ENCODE peak calls at places on chromosome 1, in four cellular contexts. One of them, this sample, is unnamed.

GRCh38 chr1:174712541-174712940 is 264.8 kb downstream of the GPR52 start:
- DNase-seq in body of pancreas: no peak
- DNase-seq in HFF-Myc: no peak
- DNase-seq in K562: no peak
- DNase-seq in this sample: no peak

GRCh38 chr1:43935711-43936427 is 2.3 kb downstream of the ARTN start:
- DNase-seq in HFF-Myc: no peak
- DNase-seq in K562: no peak
- DNase-seq in body of pancreas: peak; percentile 72
- DNase-seq in this sample: peak; percentile 20

GRCh38 chr1:234604726-234605492 is 5.1 kb downstream of the IRF2BP2 start:
- DNase-seq in HFF-Myc: no peak
- DNase-seq in K562: peak; percentile 46
- DNase-seq in body of pancreas: no peak
- DNase-seq in this sample: no peak

GRCh38 chr1:57404914-57405313 is 18.9 kb downstream of the DAB1 start:
- DNase-seq in K562: no peak
- DNase-seq in HFF-Myc: no peak
- DNase-seq in body of pancreas: no peak
- DNase-seq in this sample: no peak

GRCh38 chr1:4087530-4088420 is 187.7 kb upstream of the C1orf174 start:
- DNase-seq in K562: no peak
- DNase-seq in body of pancreas: no peak
- DNase-seq in HFF-Myc: no peak
- DNase-seq in this sample: no peak

GRCh38 chr1:215608646-215609045 is 41.5 kb downstream of the KCTD3 start:
- DNase-seq in body of pancreas: no peak
- DNase-seq in K562: no peak
- DNase-seq in HFF-Myc: no peak
- DNase-seq in this sample: no peak

GRCh38 chr1:156126043-156126700 is 11.7 kb downstream of the LMNA start:
- DNase-seq in body of pancreas: peak; percentile 74
- DNase-seq in HFF-Myc: peak; percentile 93
- DNase-seq in K562: peak; percentile 57
- DNase-seq in this sample: peak; percentile 79

GRCh38 chr1:77139389-77139788 is 79.8 kb downstream of the PIGK start:
- DNase-seq in body of pancreas: no peak
- DNase-seq in K562: no peak
- DNase-seq in HFF-Myc: no peak
- DNase-seq in this sample: no peak

GRCh38 chr1:3530931-3531818 is 76.7 kb downstream of the ARHGEF16 start:
- DNase-seq in body of pancreas: peak; percentile 83
- DNase-seq in K562: peak; percentile 100
- DNase-seq in HFF-Myc: peak; percentile 24
- DNase-seq in this sample: no peak

GRCh38 chr1:34088001-34088400 is 77.0 kb downstream of the CSMD2 start:
- DNase-seq in body of pancreas: no peak
- DNase-seq in HFF-Myc: no peak
- DNase-seq in K562: no peak
- DNase-seq in this sample: no peak

GRCh38 chr1:220410681-220411080 is 117.3 kb upstream of the MARK1 start:
- DNase-seq in HFF-Myc: peak; percentile 69
- DNase-seq in body of pancreas: no peak
- DNase-seq in K562: no peak
- DNase-seq in this sample: no peak

GRCh38 chr1:47660622-47661021 is 222.8 kb downstream of the FOXD2 start:
- DNase-seq in body of pancreas: no peak
- DNase-seq in K562: no peak
- DNase-seq in HFF-Myc: no peak
- DNase-seq in this sample: no peak

GRCh38 chr1:219990782-219991510 is 55.4 kb downstream of the EPRS1 start:
- DNase-seq in K562: no peak
- DNase-seq in HFF-Myc: peak; percentile 6
- DNase-seq in body of pancreas: no peak
- DNase-seq in this sample: no peak

GRCh38 chr1:9529190-9529589 is 10.1 kb upstream of the SLC25A33 start:
- DNase-seq in K562: no peak
- DNase-seq in HFF-Myc: no peak
- DNase-seq in body of pancreas: no peak
- DNase-seq in this sample: no peak

GRCh38 chr1:169526998-169527397 is 41.3 kb upstream of the SLC19A2 start:
- DNase-seq in HFF-Myc: no peak
- DNase-seq in body of pancreas: no peak
- DNase-seq in K562: no peak
- DNase-seq in this sample: no peak

GRCh38 chr1:169528214-169529067 is 42.7 kb upstream of the SLC19A2 start:
- DNase-seq in HFF-Myc: no peak
- DNase-seq in K562: no peak
- DNase-seq in body of pancreas: no peak
- DNase-seq in this sample: peak; percentile 6

GRCh38 chr1:169527461-169528213 is 41.9 kb upstream of the SLC19A2 start:
- DNase-seq in body of pancreas: no peak
- DNase-seq in K562: no peak
- DNase-seq in HFF-Myc: no peak
- DNase-seq in this sample: no peak

GRCh38 chr1:169526120-169526832 is 40.5 kb upstream of the SLC19A2 start:
- DNase-seq in HFF-Myc: no peak
- DNase-seq in K562: no peak
- DNase-seq in body of pancreas: no peak
- DNase-seq in this sample: no peak

DNA sequence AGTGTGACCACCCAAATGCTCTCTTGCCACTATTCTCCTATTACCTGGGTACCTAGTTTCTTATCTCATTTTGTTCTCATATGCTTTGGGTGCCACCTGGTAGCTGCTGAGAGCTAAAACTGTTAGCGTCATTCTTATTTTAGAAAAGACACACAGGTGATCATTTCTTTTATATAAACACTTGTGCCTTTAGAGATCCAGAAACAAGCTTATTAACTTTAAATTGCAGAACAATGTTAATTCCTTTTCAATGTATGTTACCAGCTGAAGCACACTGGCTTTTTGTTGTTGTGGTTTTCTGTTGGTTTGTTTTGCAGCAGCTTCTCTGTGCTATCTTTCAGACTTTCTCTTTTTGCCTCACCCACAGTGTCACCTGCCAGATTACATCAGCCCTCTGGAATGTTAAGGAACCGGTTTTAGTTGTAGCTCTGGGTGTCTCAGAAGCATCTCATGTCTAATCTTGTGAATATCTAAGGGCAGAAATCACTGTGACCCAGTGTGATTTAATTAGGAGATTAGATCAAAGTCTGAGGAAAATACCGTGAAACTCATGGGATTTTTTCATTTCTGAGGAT is 43.4 kb upstream of the SLC19A2 start:
- DNase-seq in HFF-Myc: no peak
- DNase-seq in K562: no peak
- DNase-seq in body of pancreas: peak; percentile 71
- DNase-seq in this sample: no peak
- H3K4me3 ChIP-seq in HFF-Myc: no peak overlapping the region
- H3K4me3 ChIP-seq in K562: no peak overlapping the region
- H3K4me3 ChIP-seq in body of pancreas: no peak overlapping the region
- H3K4me3 ChIP-seq in this sample: no peak overlapping the region

GRCh38 chr1:167456500-167456899 is 61.8 kb downstream of the CD247 start:
- DNase-seq in K562: no peak
- DNase-seq in body of pancreas: no peak
- DNase-seq in HFF-Myc: no peak
- DNase-seq in this sample: no peak
- H3K4me3 ChIP-seq in K562: no peak overlapping the region
- H3K4me3 ChIP-seq in body of pancreas: no peak overlapping the region
- H3K4me3 ChIP-seq in HFF-Myc: no peak overlapping the region
- H3K4me3 ChIP-seq in this sample: no peak overlapping the region

GRCh38 chr1:92759361-92759760 is 25.5 kb downstream of the EVI5 start:
- DNase-seq in body of pancreas: no peak
- DNase-seq in K562: no peak
- DNase-seq in HFF-Myc: no peak
- DNase-seq in this sample: no peak
- H3K4me3 ChIP-seq in body of pancreas: no peak overlapping the region
- H3K4me3 ChIP-seq in K562: no peak overlapping the region
- H3K4me3 ChIP-seq in HFF-Myc: no peak overlapping the region
- H3K4me3 ChIP-seq in this sample: no peak overlapping the region

DNA sequence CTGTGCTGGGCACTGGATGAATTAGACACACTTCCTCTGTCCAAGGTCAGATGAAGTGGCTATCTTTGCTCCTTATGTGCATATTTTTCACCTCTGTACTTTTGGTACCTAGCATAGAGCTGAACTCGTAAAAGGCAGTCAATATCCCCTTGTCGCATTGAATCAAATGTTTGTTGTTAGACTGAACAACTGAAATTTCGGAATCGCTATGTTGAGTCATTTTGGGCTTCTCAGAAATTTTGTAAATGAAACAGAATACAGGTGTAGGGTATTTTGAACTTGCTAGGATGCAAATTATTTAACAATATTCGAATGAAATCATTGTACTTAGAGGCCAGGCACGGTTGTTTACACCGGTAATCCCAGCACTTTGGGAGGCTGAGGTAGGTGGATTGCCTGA is 48.0 kb downstream of the PDE4B start:
- DNase-seq in body of pancreas: no peak
- DNase-seq in HFF-Myc: no peak
- DNase-seq in K562: no peak
- DNase-seq in this sample: no peak
- H3K4me3 ChIP-seq in body of pancreas: no peak overlapping the region
- H3K4me3 ChIP-seq in HFF-Myc: no peak overlapping the region
- H3K4me3 ChIP-seq in K562: no peak overlapping the region
- H3K4me3 ChIP-seq in this sample: no peak overlapping the region